ENCODE peak calls at places on chromosome 21, in ten cellular contexts. C, R, W, T, G, Z, E, J, K and H are unnamed samples.

GRCh38 chr21:43866659-43867331 is 1.8 kb downstream of the AGPAT3 start:
- DNase-seq in E (no peak), C (no peak), W (no peak), Z (no peak), T (peak; percentile 82), G (peak; percentile 78), K (peak; percentile 59), J (no peak), R (no peak), H (peak; percentile 64)

GRCh38 chr21:42311160-42311559 is 4.0 kb downstream of the TFF3 start:
- DNase-seq in C (no peak), R (peak; percentile 78), W (no peak), T (no peak), G (no peak), Z (no peak), J (no peak), E (no peak), K (no peak), H (no peak)

GRCh38 chr21:37088196-37088595 is 15.1 kb downstream of the TTC3 start:
- DNase-seq in Z (no peak), T (no peak), J (no peak), E (no peak), W (no peak), K (no peak), R (no peak), G (no peak), C (no peak), H (no peak)

GRCh38 chr21:28627691-28628090 is 365.0 kb downstream of the LTN1 start:
- DNase-seq in G (no peak), Z (no peak), R (no peak), W (no peak), T (no peak), J (no peak), C (no peak), K (no peak), E (no peak), H (no peak)

GRCh38 chr21:17461014-17461413 is 51.8 kb upstream of the CXADR start:
- DNase-seq in E (no peak), J (peak; percentile 14), G (no peak), W (peak; percentile 22), R (no peak), C (peak; percentile 74), T (no peak), K (peak; percentile 46), Z (peak; percentile 80), H (no peak)

GRCh38 chr21:16279658-16280581 is 550.1 kb downstream of the USP25 start:
- DNase-seq in E (no peak), W (peak; percentile 59), J (no peak), T (no peak), C (peak; percentile 59), R (peak; percentile 86), G (no peak), Z (peak; percentile 56), K (peak; percentile 9), H (no peak)

GRCh38 chr21:41361786-41362604 is at the start of gene MX2:
- DNase-seq in E (peak; percentile 71), J (no peak), G (peak; percentile 66), W (no peak), K (peak; percentile 71), R (peak; percentile 95), C (peak; percentile 44), Z (peak; percentile 57), T (peak; percentile 71), H (no peak)

GRCh38 chr21:35927262-35927661 is 133.1 kb downstream of the SETD4 start:
- DNase-seq in Z (no peak), C (no peak), J (no peak), T (no peak), K (no peak), R (no peak), W (no peak), G (no peak), E (no peak), H (no peak)

GRCh38 chr21:42535602-42536171 is 22.0 kb downstream of the SLC37A1 start:
- DNase-seq in K (no peak), E (no peak), T (peak; percentile 42), C (peak; percentile 55), Z (no peak), G (peak; percentile 72), W (no peak), R (peak; percentile 82), J (no peak), H (no peak)

GRCh38 chr21:25916226-25916625 is 181.5 kb downstream of the GABPA start:
- DNase-seq in K (no peak), E (no peak), T (no peak), W (no peak), C (no peak), G (no peak), R (no peak), J (no peak), Z (no peak), H (no peak)

GRCh38 chr21:44333701-44334636 is 5.2 kb downstream of the CFAP410 start:
- DNase-seq in J (no peak), G (no peak), T (no peak), E (no peak), R (no peak), C (no peak), Z (no peak), W (peak; percentile 39), K (no peak), H (no peak)

GRCh38 chr21:29125199-29125598 is 5.2 kb upstream of the MAP3K7CL start:
- DNase-seq in J (no peak), K (no peak), G (no peak), T (no peak), C (no peak), W (no peak), E (no peak), R (no peak), Z (no peak), H (no peak)

GRCh38 chr21:28543975-28544374 is 448.7 kb downstream of the LTN1 start:
- DNase-seq in J (no peak), G (no peak), W (no peak), T (no peak), Z (no peak), K (no peak), R (no peak), C (no peak), E (no peak), H (no peak)

GRCh38 chr21:25809013-25809412 is 74.2 kb downstream of the GABPA start:
- DNase-seq in Z (no peak), R (no peak), W (no peak), T (no peak), E (peak; percentile 25), J (no peak), K (no peak), G (no peak), C (no peak), H (no peak)

GRCh38 chr21:39379986-39380891 is 31.4 kb upstream of the HMGN1 start:
- DNase-seq in E (peak; percentile 98), W (peak; percentile 95), T (peak; percentile 94), Z (peak; percentile 96), K (peak; percentile 96), R (peak; percentile 98), J (peak; percentile 72), G (peak; percentile 93), C (peak; percentile 97), H (peak; percentile 95)
- TF ChIP-seq POLR2A in E (peak; percentile 56), W (peak; percentile 93), T (peak; percentile 80), Z (peak; percentile 51), K (peak; percentile 88), R (peak; percentile 21), J (peak; percentile 48), G (no peak), C (peak; percentile 91), H (peak; percentile 81)

GRCh38 chr21:46655230-46655629 is 19.8 kb downstream of the PRMT2 start:
- DNase-seq in W (no peak), K (no peak), J (no peak), R (no peak), C (no peak), G (no peak), E (no peak), Z (no peak), T (no peak), H (no peak)
- TF ChIP-seq POLR2A in W (no peak), K (no peak), J (no peak), R (no peak), C (no peak), G (no peak), E (no peak), Z (no peak), T (no peak), H (no peak)

GRCh38 chr21:24197956-24198355 is 1409.3 kb downstream of the MRPL39 start:
- DNase-seq in G (no peak), E (no peak), J (no peak), Z (no peak), C (no peak), T (no peak), K (no peak), R (no peak), W (no peak), H (no peak)

GRCh38 chr21:24200052-24200451 is 1407.2 kb downstream of the MRPL39 start:
- DNase-seq in W (no peak), Z (no peak), T (no peak), E (no peak), C (no peak), G (no peak), J (no peak), K (no peak), R (no peak), H (no peak)

DNA sequence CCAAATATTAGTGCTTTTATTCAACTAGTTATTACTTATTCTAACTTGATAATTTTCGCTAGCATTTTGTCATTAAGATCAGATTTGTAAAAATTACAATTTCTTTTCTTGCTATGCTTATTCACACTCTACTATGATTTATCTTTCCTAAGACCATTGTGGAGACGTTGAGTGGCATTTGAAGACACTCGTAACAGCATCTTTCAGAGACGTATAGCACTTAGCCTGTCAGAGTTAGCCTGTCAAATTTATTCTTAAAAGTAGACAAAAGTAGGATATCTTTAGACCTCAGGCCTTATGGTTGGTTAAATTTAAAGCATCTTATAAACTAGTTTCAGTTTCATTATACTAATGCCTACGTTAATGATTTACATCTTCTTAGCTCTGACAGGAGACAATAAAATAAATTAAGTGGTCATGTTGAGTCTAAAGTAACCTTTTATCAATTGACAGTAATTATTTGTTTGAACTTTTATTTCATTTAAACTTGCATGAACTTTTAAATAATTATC is 1410.1 kb downstream of the MRPL39 start:
- DNase-seq in G (no peak), K (no peak), E (no peak), R (no peak), J (no peak), C (no peak), T (no peak), Z (no peak), W (no peak), H (no peak)
- TF ChIP-seq POLR2A in G (no peak), K (no peak), E (no peak), R (no peak), J (no peak), C (no peak), T (no peak), Z (no peak), W (no peak), H (no peak)

DNA sequence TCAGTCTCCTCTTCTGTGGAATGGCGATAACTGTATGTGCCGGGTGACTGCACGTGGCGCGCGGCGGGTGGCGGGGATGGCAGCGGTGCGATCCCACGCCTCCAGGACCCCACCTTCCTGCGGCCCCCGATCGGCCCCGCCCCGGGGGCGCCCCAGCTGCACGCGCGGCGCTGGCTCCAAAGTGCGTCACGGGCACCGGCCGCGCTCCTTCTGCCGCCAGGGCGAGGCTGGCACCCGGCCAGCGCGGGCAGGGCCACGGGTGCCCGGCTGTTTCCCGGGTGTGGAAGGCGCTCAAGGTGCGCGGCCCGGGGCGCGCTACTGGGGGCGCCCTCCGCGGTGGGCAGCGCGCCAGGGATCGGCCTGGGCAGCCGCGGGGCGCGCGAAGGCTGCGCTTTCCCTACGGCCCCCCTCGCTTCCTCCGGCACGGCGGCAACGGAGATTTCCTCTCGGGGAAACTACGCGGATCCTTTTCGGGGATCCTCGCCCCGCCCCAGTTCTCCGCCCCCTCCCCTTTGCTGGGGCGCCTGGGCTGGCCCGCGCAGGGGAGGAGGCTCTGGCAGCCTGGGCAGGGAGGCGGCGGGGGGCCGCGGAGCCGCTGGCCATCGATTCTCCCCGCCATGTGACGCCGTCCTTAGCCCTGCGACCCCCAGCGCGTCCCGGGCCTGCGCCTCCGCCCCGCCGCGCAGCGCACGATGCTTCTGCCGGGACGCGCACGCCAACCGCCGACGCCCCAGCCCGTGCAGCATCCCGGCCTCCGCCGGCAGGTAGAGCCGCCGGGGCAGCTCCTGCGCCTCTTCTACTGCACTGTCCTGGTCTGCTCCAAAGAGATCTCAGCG is at the start of gene EVA1C:
- DNase-seq in R (peak; percentile 95), K (peak; percentile 65), G (peak; percentile 83), C (peak; percentile 53), W (peak; percentile 79), T (peak; percentile 82), E (peak; percentile 84), J (peak; percentile 51), Z (peak; percentile 82), H (peak; percentile 75)
- TF ChIP-seq POLR2A in R (peak; percentile 23), K (no peak), G (no peak), C (peak; percentile 24), W (peak; percentile 28), T (no peak), E (peak; percentile 15), J (peak; percentile 37), Z (peak; percentile 56), H (no peak)